ENCODE peak calls at places on chromosome 13, in seven cellular contexts. One of them, this sample, is unnamed. For H3K4me1, the result is how much of the 10 kb centered on the place peaks cover.

GRCh38 chr13:99606322-99607089 is 105.2 kb downstream of the TM9SF2 start:
- DNase-seq in CD4-positive, CD25-positive, alpha-beta regulatory T cell: peak
- DNase-seq in ovary: peak
- DNase-seq in aorta: peak
- DNase-seq in GM23248: peak
- DNase-seq in hepatocyte: peak
- DNase-seq in mammary epithelial cell: peak
- DNase-seq in this sample: peak

GRCh38 chr13:22061371-22061805 is 390.5 kb downstream of the FGF9 start:
- DNase-seq in CD4-positive, CD25-positive, alpha-beta regulatory T cell: peak
- DNase-seq in ovary: no peak
- DNase-seq in aorta: no peak
- DNase-seq in GM23248: no peak
- DNase-seq in hepatocyte: no peak
- DNase-seq in mammary epithelial cell: no peak
- DNase-seq in this sample: no peak

GRCh38 chr13:24741016-24741662 is 22.8 kb upstream of the RNF17 start:
- DNase-seq in CD4-positive, CD25-positive, alpha-beta regulatory T cell: no peak
- DNase-seq in ovary: no peak
- DNase-seq in aorta: no peak
- DNase-seq in GM23248: peak
- DNase-seq in hepatocyte: no peak
- DNase-seq in mammary epithelial cell: no peak
- DNase-seq in this sample: peak

GRCh38 chr13:37202264-37202663 is 96.8 kb upstream of the CSNK1A1L start:
- DNase-seq in CD4-positive, CD25-positive, alpha-beta regulatory T cell: no peak
- DNase-seq in ovary: no peak
- DNase-seq in aorta: no peak
- DNase-seq in GM23248: peak
- DNase-seq in hepatocyte: no peak
- DNase-seq in mammary epithelial cell: no peak
- DNase-seq in this sample: no peak

GRCh38 chr13:26484196-26484595 is 73.3 kb upstream of the WASF3 start:
- DNase-seq in CD4-positive, CD25-positive, alpha-beta regulatory T cell: no peak
- DNase-seq in ovary: no peak
- DNase-seq in aorta: no peak
- DNase-seq in GM23248: no peak
- DNase-seq in hepatocyte: no peak
- DNase-seq in mammary epithelial cell: no peak
- DNase-seq in this sample: no peak

GRCh38 chr13:82800391-82800790 is 1081.9 kb downstream of the SLITRK1 start:
- DNase-seq in CD4-positive, CD25-positive, alpha-beta regulatory T cell: no peak
- DNase-seq in ovary: no peak
- DNase-seq in aorta: no peak
- DNase-seq in GM23248: peak
- DNase-seq in hepatocyte: no peak
- DNase-seq in mammary epithelial cell: no peak
- DNase-seq in this sample: no peak

GRCh38 chr13:79480954-79481684 is at the start of gene NDFIP2:
- DNase-seq in CD4-positive, CD25-positive, alpha-beta regulatory T cell: peak
- DNase-seq in ovary: peak
- DNase-seq in aorta: peak
- DNase-seq in GM23248: peak
- DNase-seq in hepatocyte: peak
- DNase-seq in mammary epithelial cell: peak
- DNase-seq in this sample: peak

GRCh38 chr13:45328661-45329105 is 12.3 kb downstream of the TPT1 start:
- DNase-seq in CD4-positive, CD25-positive, alpha-beta regulatory T cell: no peak
- DNase-seq in ovary: no peak
- DNase-seq in aorta: no peak
- DNase-seq in GM23248: peak
- DNase-seq in hepatocyte: no peak
- DNase-seq in mammary epithelial cell: no peak
- DNase-seq in this sample: no peak

GRCh38 chr13:107906131-107906530 is 309.2 kb downstream of the LIG4 start:
- DNase-seq in CD4-positive, CD25-positive, alpha-beta regulatory T cell: no peak
- DNase-seq in ovary: no peak
- DNase-seq in aorta: no peak
- DNase-seq in GM23248: no peak
- DNase-seq in hepatocyte: no peak
- DNase-seq in mammary epithelial cell: no peak
- DNase-seq in this sample: no peak

GRCh38 chr13:46751811-46752635 is 44.9 kb downstream of the ESD start:
- DNase-seq in CD4-positive, CD25-positive, alpha-beta regulatory T cell: peak
- DNase-seq in ovary: no peak
- DNase-seq in aorta: peak
- DNase-seq in GM23248: peak
- DNase-seq in hepatocyte: no peak
- DNase-seq in mammary epithelial cell: no peak
- DNase-seq in this sample: no peak

GRCh38 chr13:73677041-73677589 is 457.1 kb downstream of the KLF12 start:
- DNase-seq in CD4-positive, CD25-positive, alpha-beta regulatory T cell: no peak
- DNase-seq in ovary: no peak
- DNase-seq in aorta: no peak
- DNase-seq in GM23248: peak
- DNase-seq in hepatocyte: peak
- DNase-seq in mammary epithelial cell: peak
- DNase-seq in this sample: no peak

GRCh38 chr13:22665531-22665930 is 515.2 kb upstream of the SGCG start:
- DNase-seq in CD4-positive, CD25-positive, alpha-beta regulatory T cell: no peak
- DNase-seq in ovary: no peak
- DNase-seq in aorta: no peak
- DNase-seq in GM23248: no peak
- DNase-seq in hepatocyte: no peak
- DNase-seq in mammary epithelial cell: no peak
- DNase-seq in this sample: no peak

GRCh38 chr13:103299079-103299478 is 232.9 kb upstream of the SLC10A2 start:
- DNase-seq in CD4-positive, CD25-positive, alpha-beta regulatory T cell: no peak
- DNase-seq in ovary: no peak
- DNase-seq in aorta: no peak
- DNase-seq in GM23248: no peak
- DNase-seq in hepatocyte: peak
- DNase-seq in mammary epithelial cell: no peak
- DNase-seq in this sample: no peak

DNA sequence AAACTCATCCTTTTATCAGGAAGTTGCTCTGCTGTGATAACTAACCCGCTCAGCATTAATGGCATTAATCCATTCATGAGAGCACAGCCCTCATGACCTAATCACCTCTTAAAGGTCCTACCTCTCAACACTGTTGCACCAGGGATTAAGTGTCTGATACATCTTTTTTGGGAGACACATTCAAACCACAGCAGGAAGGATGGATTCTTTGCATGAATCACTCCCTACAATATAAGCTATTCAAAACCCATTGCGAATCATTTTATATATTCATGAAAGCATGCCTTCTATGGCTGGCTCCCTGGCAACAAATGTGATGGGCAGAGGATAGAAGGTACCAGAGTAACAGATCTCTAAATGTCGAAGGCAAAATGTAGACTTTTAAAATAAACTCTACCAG is 27.6 kb downstream of the ARL11 start:
- DNase-seq in CD4-positive, CD25-positive, alpha-beta regulatory T cell: no peak
- DNase-seq in ovary: no peak
- DNase-seq in aorta: no peak
- DNase-seq in GM23248: peak
- DNase-seq in hepatocyte: no peak
- DNase-seq in mammary epithelial cell: peak
- DNase-seq in this sample: no peak
- H3K4me1 ChIP-seq in CD4-positive, CD25-positive, alpha-beta regulatory T cell: under half
- H3K4me1 ChIP-seq in ovary: under half
- H3K4me1 ChIP-seq in aorta: under half
- H3K4me1 ChIP-seq in GM23248: under half
- H3K4me1 ChIP-seq in hepatocyte: under half
- H3K4me1 ChIP-seq in mammary epithelial cell: under half
- H3K4me1 ChIP-seq in this sample: under half

DNA sequence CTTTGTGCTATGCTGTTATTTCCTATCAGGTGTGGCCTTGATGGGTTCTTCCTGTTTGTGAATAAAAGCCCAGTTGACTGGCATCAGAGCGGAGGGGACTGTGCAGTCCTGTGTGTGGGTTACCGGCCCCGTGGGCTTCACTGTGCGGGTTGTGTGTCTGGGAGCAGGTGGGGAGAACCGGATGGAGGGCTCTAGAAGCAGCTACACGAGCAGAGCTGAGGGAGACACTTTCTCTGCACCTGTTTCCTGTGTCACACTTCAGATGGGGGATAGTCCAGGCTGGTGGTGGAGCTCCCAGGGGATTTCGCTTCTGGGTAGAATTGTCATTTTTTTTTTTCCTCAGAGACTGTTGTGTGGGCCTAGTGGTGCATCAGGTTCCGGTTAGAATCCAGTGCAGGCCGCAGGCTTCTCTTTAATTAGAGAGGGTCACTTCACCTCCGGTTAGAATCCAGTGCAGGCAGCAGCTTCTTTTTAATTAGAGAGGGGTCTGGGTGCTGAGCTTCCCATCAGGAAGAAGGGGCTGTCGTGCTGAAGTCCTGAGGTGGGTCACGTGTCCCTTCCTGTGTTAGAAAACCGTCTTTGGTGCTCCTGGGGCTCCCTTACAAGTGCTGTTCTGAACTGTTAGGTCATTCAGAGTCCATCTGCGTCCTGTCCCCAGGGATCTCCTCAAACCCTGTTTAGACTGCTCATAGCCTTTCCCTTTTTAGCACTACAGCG is 69.7 kb downstream of the ARHGEF7 start:
- DNase-seq in CD4-positive, CD25-positive, alpha-beta regulatory T cell: peak
- DNase-seq in ovary: no peak
- DNase-seq in aorta: peak
- DNase-seq in GM23248: no peak
- DNase-seq in hepatocyte: no peak
- DNase-seq in mammary epithelial cell: no peak
- DNase-seq in this sample: no peak
- H3K4me1 ChIP-seq in CD4-positive, CD25-positive, alpha-beta regulatory T cell: half or more
- H3K4me1 ChIP-seq in ovary: under half
- H3K4me1 ChIP-seq in aorta: under half
- H3K4me1 ChIP-seq in GM23248: under half
- H3K4me1 ChIP-seq in hepatocyte: under half
- H3K4me1 ChIP-seq in mammary epithelial cell: under half
- H3K4me1 ChIP-seq in this sample: under half

DNA sequence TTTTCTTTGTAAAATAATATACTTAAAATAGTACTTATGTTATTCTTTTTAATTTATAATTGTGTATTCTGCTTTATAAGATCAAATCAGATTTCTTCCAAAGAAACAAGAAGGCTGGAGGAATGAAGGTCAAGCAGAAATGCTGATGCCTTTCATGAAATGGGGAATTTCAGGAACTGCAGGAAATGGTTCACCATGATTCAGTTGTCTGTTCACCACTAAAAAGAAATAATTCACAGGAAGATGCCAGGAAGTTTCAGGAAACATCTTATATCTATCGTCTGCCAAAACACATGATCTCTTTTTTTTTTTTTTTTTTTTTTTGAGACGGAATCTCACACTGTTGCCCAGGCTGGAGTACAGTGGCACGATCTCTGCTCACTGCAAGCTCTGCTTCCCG is 15.7 kb upstream of the SCEL start:
- DNase-seq in CD4-positive, CD25-positive, alpha-beta regulatory T cell: no peak
- DNase-seq in ovary: no peak
- DNase-seq in aorta: no peak
- DNase-seq in GM23248: peak
- DNase-seq in hepatocyte: no peak
- DNase-seq in mammary epithelial cell: no peak
- DNase-seq in this sample: no peak
- H3K4me1 ChIP-seq in CD4-positive, CD25-positive, alpha-beta regulatory T cell: under half
- H3K4me1 ChIP-seq in ovary: under half
- H3K4me1 ChIP-seq in aorta: under half
- H3K4me1 ChIP-seq in GM23248: under half
- H3K4me1 ChIP-seq in hepatocyte: under half
- H3K4me1 ChIP-seq in mammary epithelial cell: under half
- H3K4me1 ChIP-seq in this sample: under half

DNA sequence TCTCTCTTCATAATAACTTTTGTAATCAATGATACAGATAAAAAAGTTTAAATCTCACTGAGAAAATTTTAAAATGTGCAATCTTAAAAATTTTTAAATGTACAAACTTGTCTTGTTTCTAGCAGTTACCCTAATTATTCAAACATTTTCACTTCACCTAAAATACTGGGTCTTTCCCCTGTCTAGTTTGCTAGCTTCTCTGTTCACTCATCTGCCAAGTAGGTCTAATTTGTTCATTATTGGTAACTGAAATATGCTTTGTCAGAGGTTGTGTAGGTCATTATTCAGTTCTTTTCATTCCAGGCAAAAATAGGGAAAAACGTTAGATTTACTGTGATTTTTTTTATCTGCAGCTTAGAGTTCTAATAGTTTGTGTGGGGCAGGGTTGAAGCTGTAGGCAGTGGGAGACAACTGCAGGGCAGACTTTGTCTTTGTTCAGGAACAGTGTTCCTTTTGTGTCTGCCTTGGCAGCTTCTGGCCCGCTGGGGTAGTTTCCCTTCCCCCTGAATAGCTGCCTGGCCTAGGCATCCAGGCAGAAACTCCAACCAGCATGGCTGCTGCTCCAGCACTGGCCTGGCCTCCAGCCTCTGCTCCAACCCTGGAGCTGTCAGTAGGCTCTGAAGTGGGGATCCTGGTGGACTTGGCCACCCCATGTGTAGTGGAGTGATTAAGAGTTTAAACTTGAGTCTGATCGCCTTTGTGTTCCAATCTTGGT is 48.5 kb downstream of the WDFY2 start:
- DNase-seq in CD4-positive, CD25-positive, alpha-beta regulatory T cell: no peak
- DNase-seq in ovary: no peak
- DNase-seq in aorta: no peak
- DNase-seq in GM23248: peak
- DNase-seq in hepatocyte: no peak
- DNase-seq in mammary epithelial cell: peak
- DNase-seq in this sample: no peak
- H3K4me1 ChIP-seq in CD4-positive, CD25-positive, alpha-beta regulatory T cell: under half
- H3K4me1 ChIP-seq in ovary: under half
- H3K4me1 ChIP-seq in aorta: under half
- H3K4me1 ChIP-seq in GM23248: half or more
- H3K4me1 ChIP-seq in hepatocyte: under half
- H3K4me1 ChIP-seq in mammary epithelial cell: under half
- H3K4me1 ChIP-seq in this sample: under half

DNA sequence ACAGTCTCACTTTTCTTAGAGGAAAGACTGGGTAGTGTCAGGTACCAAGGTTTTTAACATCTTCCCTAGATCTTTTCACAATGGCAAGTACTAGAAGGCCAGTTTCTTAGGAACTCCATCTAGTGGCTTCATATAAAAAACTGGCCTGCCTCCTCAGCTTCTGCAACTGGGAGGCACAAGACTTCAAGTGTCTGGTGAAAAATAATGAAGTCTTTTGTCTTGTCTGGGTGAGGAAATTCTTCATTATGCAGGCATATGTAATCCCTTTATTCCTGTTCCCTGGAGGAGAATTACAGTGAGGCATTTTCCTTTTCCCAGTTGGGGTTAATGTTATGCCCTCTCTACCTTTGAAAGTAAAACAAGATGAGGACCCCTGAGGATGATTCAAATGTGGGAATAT is 300.5 kb downstream of the NALCN start:
- DNase-seq in CD4-positive, CD25-positive, alpha-beta regulatory T cell: no peak
- DNase-seq in ovary: no peak
- DNase-seq in aorta: no peak
- DNase-seq in GM23248: peak
- DNase-seq in hepatocyte: peak
- DNase-seq in mammary epithelial cell: peak
- DNase-seq in this sample: no peak
- H3K4me1 ChIP-seq in CD4-positive, CD25-positive, alpha-beta regulatory T cell: under half
- H3K4me1 ChIP-seq in ovary: under half
- H3K4me1 ChIP-seq in aorta: under half
- H3K4me1 ChIP-seq in GM23248: under half
- H3K4me1 ChIP-seq in hepatocyte: under half
- H3K4me1 ChIP-seq in mammary epithelial cell: under half
- H3K4me1 ChIP-seq in this sample: under half

This sample was measured in K562.